ENCODE peak calls at places on chromosomes 4 and X, in seven cellular contexts. H is GM23338, G is GM23248, E is OCI-LY7, A is Karpas-422, J is SK-N-SH, P is PC-3. B is an unnamed sample. For H3K4me1 and H3K9me2, the result is how much of the 10 kb centered on the place peaks cover.

GRCh38 chr4:173717581-173717980 is 187.6 kb upstream of the HAND2 start:
- DNase-seq in G (no peak), A (no peak), H (no peak), E (no peak), P (no peak), J (no peak), B (no peak)

GRCh38 chrX:147781844-147782243 is 129.9 kb upstream of the FMR1 start:
- DNase-seq in P (no peak), A (no peak), G (no peak), J (no peak), H (no peak), E (no peak), B (no peak)

GRCh38 chr4:185717018-185717726 is 94.8 kb downstream of the SORBS2 start:
- DNase-seq in P (no peak), A (no peak), E (no peak), G (no peak), H (no peak), J (no peak), B (no peak)

GRCh38 chrX:11757729-11758399 is at the start of gene MSL3:
- DNase-seq in P (peak), H (peak), G (peak), J (peak), A (peak), E (peak), B (peak)

GRCh38 chr4:94595880-94596483 is 144.2 kb downstream of the PDLIM5 start:
- DNase-seq in H (peak), A (peak), J (peak), E (peak), G (peak), P (peak), B (peak)

GRCh38 chr4:8872402-8873291 is 1.0 kb upstream of the HMX1 start:
- DNase-seq in J (peak), G (no peak), H (peak), E (no peak), P (no peak), A (no peak), B (no peak)

GRCh38 chrX:150362599-150363481 is at the start of gene MAMLD1:
- DNase-seq in E (no peak), P (peak), G (peak), A (peak), H (peak), J (peak), B (peak)

GRCh38 chrX:20361890-20362262 is 95.2 kb upstream of the RPS6KA3 start:
- DNase-seq in H (no peak), E (no peak), J (no peak), G (peak), P (peak), A (no peak), B (peak)

GRCh38 chrX:39907964-39908616 is 189.7 kb downstream of the BCOR start:
- DNase-seq in H (no peak), J (peak), A (no peak), G (peak), P (peak), E (no peak), B (peak)

GRCh38 chrX:154460326-154460725 is 2.2 kb downstream of the PLXNA3 start:
- DNase-seq in E (no peak), P (no peak), J (peak), H (no peak), A (no peak), G (peak), B (no peak)

DNA sequence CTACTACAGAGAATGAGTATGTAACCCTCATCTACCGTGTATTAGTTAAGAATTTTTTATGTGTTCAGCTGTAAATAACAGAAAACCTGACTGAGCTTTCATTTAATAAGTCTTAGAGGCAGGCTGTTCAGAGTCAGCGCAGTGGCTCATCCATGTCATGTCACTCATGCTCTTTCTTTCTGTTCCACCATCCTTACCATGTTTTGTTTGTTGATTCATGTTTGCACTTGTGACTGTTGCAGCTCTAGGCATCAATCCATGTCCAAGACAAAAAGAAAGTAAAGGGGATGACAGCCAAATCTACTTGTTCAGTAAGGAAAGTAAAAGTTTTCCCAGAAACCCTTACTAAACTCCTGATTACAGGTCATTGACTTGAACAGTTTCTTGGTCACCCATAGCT is 8.9 kb downstream of the ART3 start:
- DNase-seq in G (no peak), P (no peak), J (no peak), H (no peak), A (no peak), E (no peak), B (no peak)
- H3K27ac ChIP-seq in G (no peak), P (no peak), J (no peak), H (no peak), A (no peak), E (no peak), B (no peak)

GRCh38 chr4:2578106-2578505 is 41.7 kb downstream of the FAM193A start:
- DNase-seq in J (no peak), H (no peak), P (no peak), G (no peak), A (no peak), E (no peak), B (no peak)

GRCh38 chr4:2572076-2572475 is 35.6 kb downstream of the FAM193A start:
- DNase-seq in E (no peak), P (no peak), A (no peak), G (no peak), J (no peak), H (no peak), B (no peak)

GRCh38 chr4:2576290-2576689 is 39.8 kb downstream of the FAM193A start:
- DNase-seq in E (no peak), P (no peak), G (no peak), H (no peak), J (no peak), A (no peak), B (no peak)

GRCh38 chr4:2574058-2574457 is 37.6 kb downstream of the FAM193A start:
- DNase-seq in J (no peak), G (no peak), P (no peak), H (no peak), E (no peak), A (no peak), B (no peak)

DNA sequence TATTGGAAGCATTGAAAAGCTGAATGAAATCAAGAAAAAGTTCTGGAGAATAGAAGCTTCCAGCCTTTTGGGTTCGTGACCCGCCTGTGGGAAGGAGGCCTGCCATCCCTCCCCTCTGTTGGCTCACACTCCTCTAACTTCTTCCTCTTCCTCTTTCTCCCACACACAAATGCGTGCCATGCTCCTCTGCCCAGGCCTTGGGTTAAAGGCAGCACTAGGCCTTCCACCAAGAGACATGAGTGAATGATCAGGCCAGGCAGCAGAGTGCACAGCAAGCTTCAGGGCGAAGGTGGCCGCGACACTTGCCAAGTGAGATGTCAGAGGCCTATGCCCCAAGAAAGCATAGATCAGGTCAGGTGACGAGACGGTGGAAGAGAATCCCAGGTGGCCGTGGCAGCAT is 38.4 kb downstream of the FAM193A start:
- DNase-seq in J (no peak), P (no peak), H (no peak), A (no peak), E (no peak), G (no peak), B (no peak)
- H3K4me1 ChIP-seq in J (under half), P (under half), H (under half), A (under half), E (under half), G (under half), B (under half)

DNA sequence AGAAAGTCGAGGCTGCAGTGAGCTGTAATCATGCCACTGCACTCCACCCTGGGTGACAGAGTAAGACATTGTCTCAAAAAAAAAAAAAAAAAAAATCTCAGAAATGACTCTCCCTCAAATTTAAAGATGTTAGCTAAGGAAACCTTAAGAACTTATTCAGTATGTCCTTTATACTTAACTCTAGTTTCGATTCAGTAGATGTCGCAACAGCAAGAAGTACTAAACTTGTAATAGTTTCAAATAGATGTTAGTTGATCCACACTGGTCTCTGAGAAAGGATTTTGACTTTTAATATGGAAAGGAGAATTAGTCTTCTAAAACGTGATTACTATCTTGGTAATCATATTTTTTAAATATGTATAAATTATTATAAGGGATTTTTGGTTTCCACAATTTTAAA is 29.6 kb downstream of the NKX3-2 start:
- DNase-seq in P (no peak), E (no peak), A (no peak), J (no peak), G (no peak), H (no peak), B (no peak)
- H3K9me2 ChIP-seq in P (under half), E (under half), A (under half), J (under half), G (under half), H (under half), B (under half)

DNA sequence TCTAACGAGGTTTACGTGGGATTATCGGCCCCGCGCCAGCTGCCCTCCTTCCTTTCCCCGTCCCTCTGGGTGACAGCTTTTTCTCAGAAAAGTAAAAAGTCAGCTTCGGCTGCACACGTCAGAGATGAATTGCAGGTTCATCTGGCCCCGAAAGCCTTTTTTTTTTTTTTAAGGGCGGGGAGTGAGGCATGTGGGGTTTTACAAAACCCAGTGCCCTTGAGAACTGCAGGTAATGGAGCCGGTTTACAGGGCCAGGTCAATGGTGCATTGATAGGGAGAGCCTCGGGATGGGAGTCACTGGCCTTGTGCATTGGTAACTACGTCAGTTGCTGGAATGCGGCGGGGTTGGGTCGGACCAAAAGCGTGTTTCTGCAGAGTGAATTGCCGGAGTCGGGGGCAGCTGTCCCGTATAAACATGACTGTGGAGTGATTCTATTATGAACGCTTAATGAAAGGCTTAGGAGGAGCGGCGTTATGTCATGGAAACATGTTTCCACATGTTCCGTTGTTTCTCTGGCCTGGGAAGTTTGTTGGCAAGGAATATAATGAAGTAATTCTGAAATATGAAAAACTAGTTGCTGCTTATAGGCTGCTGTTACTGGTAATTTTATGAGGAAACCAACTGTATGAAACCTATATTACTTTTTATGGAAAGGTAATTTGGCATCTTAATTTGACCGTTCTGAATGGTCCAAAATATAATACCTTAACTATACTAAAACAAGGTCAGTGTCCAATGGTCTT is 1.1 kb downstream of the HSPA4L start:
- DNase-seq in A (no peak), P (peak), G (peak), H (peak), J (peak), E (no peak), B (peak)
- H3K27ac ChIP-seq in A (no peak), P (no peak), G (no peak), H (no peak), J (no peak), E (no peak), B (peak)

DNA sequence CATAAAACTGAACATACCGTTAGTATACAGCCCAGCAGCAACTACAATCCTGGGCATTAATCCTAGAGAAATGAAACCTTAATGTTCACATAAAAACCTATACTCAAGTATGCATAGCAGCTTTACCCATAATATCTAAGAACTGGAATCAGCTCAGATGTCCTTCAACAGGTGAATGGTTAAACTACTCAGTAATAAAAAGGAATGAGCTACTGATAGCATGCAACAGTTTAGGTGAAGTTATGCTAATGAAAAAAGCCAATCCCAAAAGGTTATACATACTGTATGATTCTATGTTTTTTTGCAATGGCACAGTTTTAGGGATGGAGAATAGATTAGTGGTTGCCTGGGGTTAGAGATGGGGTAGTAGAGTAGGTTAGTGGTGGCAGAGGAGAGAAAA is 9.3 kb downstream of the HTT start:
- DNase-seq in H (no peak), A (no peak), E (no peak), G (no peak), J (no peak), P (no peak), B (no peak)
- H3K4me1 ChIP-seq in H (under half), A (under half), E (under half), G (under half), J (under half), P (under half), B (under half)

DNA sequence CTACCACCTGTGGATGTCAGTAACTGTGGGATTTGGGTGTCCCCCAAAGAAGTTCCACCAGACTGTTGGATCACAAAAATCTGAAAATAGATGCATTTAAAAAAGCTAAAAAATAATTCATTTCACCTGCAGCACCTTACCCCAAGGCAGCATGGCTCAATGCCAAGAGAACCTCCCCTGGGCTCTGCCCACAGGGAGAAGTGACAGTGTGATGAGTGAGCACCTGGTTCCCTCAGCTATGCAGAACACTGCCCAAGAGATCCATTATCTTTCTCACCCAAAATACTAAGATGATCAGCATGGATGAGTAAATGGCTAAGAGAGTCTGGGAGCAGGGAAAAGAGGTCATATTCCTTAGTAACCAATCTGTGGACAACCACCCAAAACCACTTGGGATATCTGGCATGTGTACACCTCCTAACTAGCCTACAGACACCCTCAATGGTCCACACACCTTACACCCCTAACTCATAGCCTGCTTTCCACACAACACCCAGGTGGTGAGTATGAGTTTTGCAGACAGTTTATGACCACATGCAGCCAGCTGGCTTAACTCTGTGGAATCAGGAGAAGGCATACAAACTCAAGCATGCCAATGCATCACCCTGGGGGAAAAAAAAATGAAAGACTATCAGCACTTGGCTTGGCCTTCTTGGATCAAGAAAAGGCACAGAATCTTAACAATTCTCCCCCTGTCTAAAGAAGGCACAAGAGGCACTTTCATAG is 416.5 kb upstream of the SMIM31 start:
- DNase-seq in G (no peak), A (no peak), E (no peak), P (peak), J (no peak), H (peak), B (no peak)
- H3K9me2 ChIP-seq in G (under half), A (under half), E (under half), P (under half), J (under half), H (under half), B (under half)

DNA sequence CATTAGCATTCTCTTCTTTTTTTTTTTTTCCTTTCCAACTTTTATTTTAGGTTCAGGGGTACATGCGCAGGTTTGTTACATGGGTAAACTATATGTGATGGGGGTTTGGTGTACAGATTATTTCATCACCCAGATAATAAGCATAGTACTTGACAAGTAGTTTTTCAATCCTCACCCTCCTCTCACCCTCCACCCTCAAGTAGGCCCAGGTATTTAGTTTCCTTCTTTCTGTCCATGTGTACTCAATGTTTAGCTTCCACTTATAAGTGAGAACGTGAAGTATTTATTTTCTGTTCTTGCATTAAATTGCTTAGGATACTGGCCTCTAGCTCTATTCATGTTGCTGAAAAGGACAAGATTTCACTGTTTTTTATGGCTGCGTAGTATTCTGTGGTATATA is 140.8 kb upstream of the PGRMC2 start:
- DNase-seq in H (no peak), E (no peak), A (no peak), G (no peak), P (no peak), J (no peak), B (no peak)
- H3K27ac ChIP-seq in H (no peak), E (no peak), A (peak), G (no peak), P (no peak), J (no peak), B (no peak)

DNA sequence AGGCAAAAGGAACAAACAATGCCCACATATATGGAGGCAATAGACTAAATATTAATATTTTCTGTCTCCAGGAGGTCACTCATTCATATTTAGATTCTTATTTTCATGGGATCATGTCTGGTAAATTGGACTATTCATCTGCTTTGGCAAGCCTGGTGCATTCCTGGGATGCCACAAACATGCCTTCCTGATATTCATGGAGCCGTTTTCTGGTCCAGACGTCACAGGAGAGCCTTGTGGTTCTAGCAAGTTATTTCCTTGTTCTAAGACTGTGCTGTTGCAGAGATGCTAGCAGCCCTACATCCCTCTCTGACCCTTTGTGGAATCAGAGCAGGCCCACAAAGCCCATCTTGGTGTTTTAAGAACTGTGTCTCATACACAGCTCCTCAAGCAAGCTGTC is 16.1 kb upstream of the EXOSC9 start:
- DNase-seq in H (no peak), P (peak), E (no peak), J (no peak), G (peak), A (no peak), B (no peak)
- H3K4me1 ChIP-seq in H (under half), P (under half), E (under half), J (under half), G (half or more), A (under half), B (under half)

B was measured in hepatocyte.